ENCODE peak calls at places on chromosomes 11 and 22, in seven cellular contexts. One of them, this sample, is unnamed.

GRCh38 chr11:119683783-119684182 is 45.2 kb downstream of the NECTIN1 start:
- DNase-seq in IMR-90: no peak
- DNase-seq in trophoblast cell: no peak
- DNase-seq in H1: no peak
- DNase-seq in H9: no peak
- DNase-seq in neuronal stem cell: no peak
- DNase-seq in mesenchymal stem cell: no peak
- DNase-seq in this sample: no peak

GRCh38 chr11:45383229-45383628 is 97.1 kb upstream of the SYT13 start:
- DNase-seq in IMR-90: no peak
- DNase-seq in trophoblast cell: no peak
- DNase-seq in H1: no peak
- DNase-seq in H9: no peak
- DNase-seq in neuronal stem cell: no peak
- DNase-seq in mesenchymal stem cell: peak
- DNase-seq in this sample: no peak

GRCh38 chr11:11472096-11472495 is 119.0 kb upstream of the CSNK2A3 start:
- DNase-seq in IMR-90: no peak
- DNase-seq in trophoblast cell: no peak
- DNase-seq in H1: no peak
- DNase-seq in H9: no peak
- DNase-seq in neuronal stem cell: no peak
- DNase-seq in mesenchymal stem cell: no peak
- DNase-seq in this sample: no peak

GRCh38 chr22:25746012-25746373 is 4.0 kb downstream of the MYO18B start:
- DNase-seq in IMR-90: peak
- DNase-seq in trophoblast cell: no peak
- DNase-seq in H1: no peak
- DNase-seq in H9: no peak
- DNase-seq in neuronal stem cell: no peak
- DNase-seq in mesenchymal stem cell: no peak
- DNase-seq in this sample: no peak

GRCh38 chr11:36300651-36301050 is 4.6 kb downstream of the PRR5L start:
- DNase-seq in IMR-90: peak
- DNase-seq in trophoblast cell: no peak
- DNase-seq in H1: no peak
- DNase-seq in H9: no peak
- DNase-seq in neuronal stem cell: no peak
- DNase-seq in mesenchymal stem cell: no peak
- DNase-seq in this sample: no peak

GRCh38 chr22:23383491-23384450 is 196.3 kb downstream of the IGLL1 start:
- DNase-seq in IMR-90: no peak
- DNase-seq in trophoblast cell: no peak
- DNase-seq in H1: peak
- DNase-seq in H9: peak
- DNase-seq in neuronal stem cell: no peak
- DNase-seq in mesenchymal stem cell: no peak
- DNase-seq in this sample: peak

GRCh38 chr11:63443714-63444113 is 47.3 kb downstream of the PLAAT5 start:
- DNase-seq in IMR-90: no peak
- DNase-seq in trophoblast cell: no peak
- DNase-seq in H1: no peak
- DNase-seq in H9: no peak
- DNase-seq in neuronal stem cell: no peak
- DNase-seq in mesenchymal stem cell: no peak
- DNase-seq in this sample: no peak

GRCh38 chr11:6611092-6612007 is 666 bp downstream of the TAF10 start:
- DNase-seq in IMR-90: peak
- DNase-seq in trophoblast cell: no peak
- DNase-seq in H1: peak
- DNase-seq in H9: peak
- DNase-seq in neuronal stem cell: no peak
- DNase-seq in mesenchymal stem cell: peak
- DNase-seq in this sample: peak

GRCh38 chr11:16809901-16810668 is 71.6 kb downstream of the C11orf58 start:
- DNase-seq in IMR-90: peak
- DNase-seq in trophoblast cell: no peak
- DNase-seq in H1: no peak
- DNase-seq in H9: no peak
- DNase-seq in neuronal stem cell: no peak
- DNase-seq in mesenchymal stem cell: no peak
- DNase-seq in this sample: no peak

GRCh38 chr11:111871693-111872161 is 346 bp upstream of the ALG9 start:
- DNase-seq in IMR-90: no peak
- DNase-seq in trophoblast cell: no peak
- DNase-seq in H1: no peak
- DNase-seq in H9: no peak
- DNase-seq in neuronal stem cell: no peak
- DNase-seq in mesenchymal stem cell: no peak
- DNase-seq in this sample: no peak

GRCh38 chr11:64974124-64974523 is 2.2 kb upstream of the MAJIN start:
- DNase-seq in IMR-90: no peak
- DNase-seq in trophoblast cell: no peak
- DNase-seq in H1: no peak
- DNase-seq in H9: no peak
- DNase-seq in neuronal stem cell: no peak
- DNase-seq in mesenchymal stem cell: no peak
- DNase-seq in this sample: no peak

GRCh38 chr11:96389604-96390402 is at the start of the genes CCDC82 and JRKL:
- DNase-seq in IMR-90: peak
- DNase-seq in trophoblast cell: peak
- DNase-seq in H1: peak
- DNase-seq in H9: peak
- DNase-seq in neuronal stem cell: peak
- DNase-seq in mesenchymal stem cell: peak
- DNase-seq in this sample: peak

GRCh38 chr11:14537134-14537599 is 17.0 kb upstream of the PSMA1 start:
- DNase-seq in IMR-90: peak
- DNase-seq in trophoblast cell: peak
- DNase-seq in H1: no peak
- DNase-seq in H9: no peak
- DNase-seq in neuronal stem cell: peak
- DNase-seq in mesenchymal stem cell: peak
- DNase-seq in this sample: peak

GRCh38 chr22:46131151-46131587 is 19.2 kb upstream of the PPARA start:
- DNase-seq in IMR-90: no peak
- DNase-seq in trophoblast cell: no peak
- DNase-seq in H1: peak
- DNase-seq in H9: peak
- DNase-seq in neuronal stem cell: no peak
- DNase-seq in mesenchymal stem cell: no peak
- DNase-seq in this sample: peak

GRCh38 chr11:12390687-12391110 is 13.3 kb downstream of the PARVA start:
- DNase-seq in IMR-90: no peak
- DNase-seq in trophoblast cell: no peak
- DNase-seq in H1: no peak
- DNase-seq in H9: no peak
- DNase-seq in neuronal stem cell: no peak
- DNase-seq in mesenchymal stem cell: no peak
- DNase-seq in this sample: no peak

GRCh38 chr11:65391007-65391406 is 4.6 kb downstream of the FRMD8 start:
- DNase-seq in IMR-90: peak
- DNase-seq in trophoblast cell: no peak
- DNase-seq in H1: no peak
- DNase-seq in H9: no peak
- DNase-seq in neuronal stem cell: no peak
- DNase-seq in mesenchymal stem cell: peak
- DNase-seq in this sample: peak

GRCh38 chr11:24093410-24093809 is 403.4 kb upstream of the LUZP2 start:
- DNase-seq in IMR-90: no peak
- DNase-seq in trophoblast cell: no peak
- DNase-seq in H1: no peak
- DNase-seq in H9: no peak
- DNase-seq in neuronal stem cell: no peak
- DNase-seq in mesenchymal stem cell: no peak
- DNase-seq in this sample: no peak

GRCh38 chr22:32991353-32992115 is 66.6 kb downstream of the SYN3 start:
- DNase-seq in IMR-90: no peak
- DNase-seq in trophoblast cell: peak
- DNase-seq in H1: no peak
- DNase-seq in H9: no peak
- DNase-seq in neuronal stem cell: no peak
- DNase-seq in mesenchymal stem cell: no peak
- DNase-seq in this sample: no peak

GRCh38 chr11:43866520-43866919 is 14.1 kb upstream of the ALKBH3 start:
- DNase-seq in IMR-90: peak
- DNase-seq in trophoblast cell: no peak
- DNase-seq in H1: no peak
- DNase-seq in H9: no peak
- DNase-seq in neuronal stem cell: no peak
- DNase-seq in mesenchymal stem cell: peak
- DNase-seq in this sample: no peak

GRCh38 chr11:58578136-58578634 is 678 bp upstream of the ZFP91 start:
- DNase-seq in IMR-90: peak
- DNase-seq in trophoblast cell: peak
- DNase-seq in H1: peak
- DNase-seq in H9: peak
- DNase-seq in neuronal stem cell: peak
- DNase-seq in mesenchymal stem cell: peak
- DNase-seq in this sample: peak

GRCh38 chr11:128448487-128448886 is 138.9 kb downstream of the ETS1 start:
- DNase-seq in IMR-90: peak
- DNase-seq in trophoblast cell: peak
- DNase-seq in H1: no peak
- DNase-seq in H9: peak
- DNase-seq in neuronal stem cell: no peak
- DNase-seq in mesenchymal stem cell: peak
- DNase-seq in this sample: peak

GRCh38 chr11:113632981-113633380 is 73.1 kb downstream of the TMPRSS5 start:
- DNase-seq in IMR-90: no peak
- DNase-seq in trophoblast cell: no peak
- DNase-seq in H1: no peak
- DNase-seq in H9: no peak
- DNase-seq in neuronal stem cell: no peak
- DNase-seq in mesenchymal stem cell: no peak
- DNase-seq in this sample: no peak

GRCh38 chr11:113638378-113638777 is 67.7 kb downstream of the TMPRSS5 start:
- DNase-seq in IMR-90: no peak
- DNase-seq in trophoblast cell: no peak
- DNase-seq in H1: no peak
- DNase-seq in H9: no peak
- DNase-seq in neuronal stem cell: no peak
- DNase-seq in mesenchymal stem cell: no peak
- DNase-seq in this sample: no peak

GRCh38 chr11:113629562-113629961 is 76.5 kb downstream of the TMPRSS5 start:
- DNase-seq in IMR-90: no peak
- DNase-seq in trophoblast cell: no peak
- DNase-seq in H1: peak
- DNase-seq in H9: no peak
- DNase-seq in neuronal stem cell: no peak
- DNase-seq in mesenchymal stem cell: no peak
- DNase-seq in this sample: no peak

GRCh38 chr11:113637636-113638035 is 68.5 kb downstream of the TMPRSS5 start:
- DNase-seq in IMR-90: no peak
- DNase-seq in trophoblast cell: no peak
- DNase-seq in H1: no peak
- DNase-seq in H9: no peak
- DNase-seq in neuronal stem cell: no peak
- DNase-seq in mesenchymal stem cell: no peak
- DNase-seq in this sample: no peak

GRCh38 chr11:113634940-113635575 is 71.0 kb downstream of the TMPRSS5 start:
- DNase-seq in IMR-90: no peak
- DNase-seq in trophoblast cell: no peak
- DNase-seq in H1: no peak
- DNase-seq in H9: no peak
- DNase-seq in neuronal stem cell: no peak
- DNase-seq in mesenchymal stem cell: no peak
- DNase-seq in this sample: no peak
- H2BK120ac ChIP-seq in IMR-90: no peak
- H2BK120ac ChIP-seq in trophoblast cell: no peak
- H2BK120ac ChIP-seq in H1: no peak
- H2BK120ac ChIP-seq in H9: no peak
- H2BK120ac ChIP-seq in neuronal stem cell: no peak
- H2BK120ac ChIP-seq in mesenchymal stem cell: no peak
- H2BK120ac ChIP-seq in this sample: no peak

GRCh38 chr11:77379253-77379652 is 77.8 kb upstream of the GDPD4 start:
- DNase-seq in IMR-90: peak
- DNase-seq in trophoblast cell: no peak
- DNase-seq in H1: no peak
- DNase-seq in H9: no peak
- DNase-seq in neuronal stem cell: no peak
- DNase-seq in mesenchymal stem cell: peak
- DNase-seq in this sample: no peak
- H2BK120ac ChIP-seq in IMR-90: no peak
- H2BK120ac ChIP-seq in trophoblast cell: no peak
- H2BK120ac ChIP-seq in H1: no peak
- H2BK120ac ChIP-seq in H9: no peak
- H2BK120ac ChIP-seq in neuronal stem cell: no peak
- H2BK120ac ChIP-seq in mesenchymal stem cell: no peak
- H2BK120ac ChIP-seq in this sample: no peak

DNA sequence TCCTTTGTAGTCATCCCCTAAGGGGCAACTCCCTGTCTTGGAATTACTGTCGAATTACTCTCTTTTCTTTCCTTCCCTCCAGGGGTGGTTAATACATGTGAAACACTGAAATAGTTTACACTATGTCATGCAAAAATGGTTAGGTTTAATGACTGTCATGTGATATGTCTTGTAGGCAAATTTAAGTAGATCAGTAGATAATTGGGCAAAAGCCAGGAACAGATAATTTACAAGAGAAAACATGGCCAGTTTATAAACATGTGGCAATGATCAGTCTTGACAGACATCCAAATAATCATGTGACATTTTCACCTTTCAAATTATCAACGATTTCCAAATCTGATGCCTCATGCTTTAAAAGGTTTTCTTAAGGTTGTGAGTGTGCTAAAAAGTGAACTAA is 3.9 kb downstream of the VWA5A start:
- DNase-seq in IMR-90: no peak
- DNase-seq in trophoblast cell: no peak
- DNase-seq in H1: no peak
- DNase-seq in H9: no peak
- DNase-seq in neuronal stem cell: no peak
- DNase-seq in mesenchymal stem cell: no peak
- DNase-seq in this sample: no peak
- H2BK120ac ChIP-seq in IMR-90: no peak
- H2BK120ac ChIP-seq in trophoblast cell: no peak
- H2BK120ac ChIP-seq in H1: no peak
- H2BK120ac ChIP-seq in H9: no peak
- H2BK120ac ChIP-seq in neuronal stem cell: no peak
- H2BK120ac ChIP-seq in mesenchymal stem cell: no peak
- H2BK120ac ChIP-seq in this sample: no peak

GRCh38 chr11:855343-855674 is 12.7 kb downstream of the TSPAN4 start:
- DNase-seq in IMR-90: no peak
- DNase-seq in trophoblast cell: no peak
- DNase-seq in H1: no peak
- DNase-seq in H9: no peak
- DNase-seq in neuronal stem cell: no peak
- DNase-seq in mesenchymal stem cell: no peak
- DNase-seq in this sample: no peak

GRCh38 chr11:858053-858992 is 15.7 kb downstream of the TSPAN4 start:
- DNase-seq in IMR-90: no peak
- DNase-seq in trophoblast cell: no peak
- DNase-seq in H1: no peak
- DNase-seq in H9: no peak
- DNase-seq in neuronal stem cell: no peak
- DNase-seq in mesenchymal stem cell: no peak
- DNase-seq in this sample: no peak

GRCh38 chr11:854601-855342 is 12.1 kb downstream of the TSPAN4 start:
- DNase-seq in IMR-90: no peak
- DNase-seq in trophoblast cell: no peak
- DNase-seq in H1: no peak
- DNase-seq in H9: no peak
- DNase-seq in neuronal stem cell: no peak
- DNase-seq in mesenchymal stem cell: no peak
- DNase-seq in this sample: no peak

GRCh38 chr11:855796-856195 is 13.1 kb downstream of the TSPAN4 start:
- DNase-seq in IMR-90: no peak
- DNase-seq in trophoblast cell: no peak
- DNase-seq in H1: peak
- DNase-seq in H9: no peak
- DNase-seq in neuronal stem cell: no peak
- DNase-seq in mesenchymal stem cell: no peak
- DNase-seq in this sample: no peak

GRCh38 chr11:856397-856796 is 13.7 kb downstream of the TSPAN4 start:
- DNase-seq in IMR-90: no peak
- DNase-seq in trophoblast cell: no peak
- DNase-seq in H1: peak
- DNase-seq in H9: no peak
- DNase-seq in neuronal stem cell: no peak
- DNase-seq in mesenchymal stem cell: no peak
- DNase-seq in this sample: no peak
- H2BK120ac ChIP-seq in IMR-90: no peak
- H2BK120ac ChIP-seq in trophoblast cell: no peak
- H2BK120ac ChIP-seq in H1: no peak
- H2BK120ac ChIP-seq in H9: no peak
- H2BK120ac ChIP-seq in neuronal stem cell: no peak
- H2BK120ac ChIP-seq in mesenchymal stem cell: no peak
- H2BK120ac ChIP-seq in this sample: no peak

This sample was measured in mesendoderm.